ENCODE peak calls at places on chromosomes 5 and 9, in ten cellular contexts. W is right cardiac atrium; E is sciatic nerve; Z is psoas muscle; G is activated naive CD8-positive, alpha-beta T cell treated with anti-CD3 and anti-CD28 coated beads, Interleukin-2, amount 50 U/mL, for 24 hours; Q is Panc1; U is lung; C is naive thymus-derived CD8-positive, alpha-beta T cell; R is central memory CD8-positive, alpha-beta T cell; N is heart left ventricle. D is an unnamed sample.

GRCh38 chr5:175728885-175729828 is 71.3 kb downstream of the HRH2 start:
- ATAC-seq in N (peak), Z (no peak), E (no peak), R (no peak), G (no peak), U (no peak), C (peak), Q (peak), W (peak), D (peak)

GRCh38 chr5:174998131-174998730 is 273.8 kb downstream of the MSX2 start:
- ATAC-seq in W (no peak), E (no peak), Q (no peak), U (no peak), R (no peak), G (no peak), C (no peak), N (no peak), Z (no peak), D (peak)

GRCh38 chr5:135462304-135462703 is 10.2 kb upstream of the TIFAB start:
- ATAC-seq in N (no peak), G (peak), Z (no peak), U (no peak), R (peak), Q (peak), C (peak), W (no peak), E (no peak), D (peak)

GRCh38 chr5:138601444-138601843 is 26.2 kb upstream of the HSPA9 start:
- ATAC-seq in G (no peak), W (peak), Z (no peak), C (no peak), U (peak), E (no peak), Q (peak), N (no peak), R (no peak), D (no peak)

GRCh38 chr5:53008751-53009150 is 19.6 kb downstream of the ITGA2 start:
- ATAC-seq in N (no peak), W (no peak), Q (peak), R (no peak), G (peak), U (no peak), Z (no peak), E (no peak), C (no peak), D (peak)

GRCh38 chr9:132319421-132320110 is 35.2 kb downstream of the SETX start:
- ATAC-seq in C (no peak), N (peak), W (peak), R (no peak), U (no peak), G (no peak), Z (no peak), E (no peak), Q (no peak), D (no peak)

GRCh38 chr5:87900419-87900818 is 368.2 kb downstream of the TMEM161B start:
- ATAC-seq in Q (no peak), R (no peak), U (no peak), N (peak), W (no peak), G (no peak), C (no peak), Z (no peak), E (no peak), D (no peak)

GRCh38 chr5:96870094-96871021 is 5.9 kb upstream of the ERAP2 start:
- ATAC-seq in N (no peak), Q (no peak), R (no peak), W (no peak), Z (no peak), U (no peak), E (peak), C (no peak), G (peak), D (peak)

GRCh38 chr5:155625315-155625714 is 611.8 kb downstream of the KIF4B start:
- ATAC-seq in U (no peak), W (no peak), N (no peak), E (no peak), R (no peak), G (no peak), Z (no peak), Q (no peak), C (no peak), D (no peak)

D was measured in activated T-helper 17 cell treated with anti-CD3 and anti-CD28 coated beads, Interleukin-2, amount 50 U/mL, for 72 hours.